ENCODE peak calls at places on chromosome 1, in six cellular contexts. One of them, this sample, is unnamed.
A peak's percentile ranks its signal among the peaks of the same experiment; 100 is the strongest.

GRCh38 chr1:7469255-7469938 is 301.7 kb upstream of the VAMP3 start:
- DNase-seq in kidney epithelial cell: no peak
- DNase-seq in cardiac fibroblast: peak; percentile 29
- DNase-seq in transverse colon: no peak
- DNase-seq in neural crest cell: no peak
- DNase-seq in cardiac muscle cell: peak; percentile 32
- DNase-seq in this sample: no peak

GRCh38 chr1:177023710-177024109 is 140.8 kb downstream of the ASTN1 start:
- DNase-seq in neural crest cell: no peak
- DNase-seq in cardiac fibroblast: no peak
- DNase-seq in transverse colon: no peak
- DNase-seq in kidney epithelial cell: no peak
- DNase-seq in cardiac muscle cell: no peak
- DNase-seq in this sample: no peak

GRCh38 chr1:172719694-172720138 is 60.8 kb downstream of the FASLG start:
- DNase-seq in cardiac fibroblast: peak; percentile 75
- DNase-seq in cardiac muscle cell: peak; percentile 69
- DNase-seq in kidney epithelial cell: no peak
- DNase-seq in transverse colon: no peak
- DNase-seq in neural crest cell: no peak
- DNase-seq in this sample: no peak

GRCh38 chr1:89980605-89981004 is 14.3 kb upstream of the ZNF326 start:
- DNase-seq in cardiac muscle cell: peak; percentile 39
- DNase-seq in neural crest cell: no peak
- DNase-seq in cardiac fibroblast: peak; percentile 49
- DNase-seq in kidney epithelial cell: no peak
- DNase-seq in transverse colon: no peak
- DNase-seq in this sample: no peak

GRCh38 chr1:245874942-245875580 is 632.0 kb downstream of the SMYD3 start:
- DNase-seq in transverse colon: peak; percentile 63
- DNase-seq in neural crest cell: no peak
- DNase-seq in cardiac fibroblast: peak; percentile 100
- DNase-seq in kidney epithelial cell: peak; percentile 76
- DNase-seq in cardiac muscle cell: peak; percentile 100
- DNase-seq in this sample: no peak

GRCh38 chr1:58975888-58976287 is 192.0 kb upstream of the JUN start:
- DNase-seq in cardiac fibroblast: peak; percentile 58
- DNase-seq in transverse colon: no peak
- DNase-seq in neural crest cell: no peak
- DNase-seq in cardiac muscle cell: peak; percentile 61
- DNase-seq in kidney epithelial cell: no peak
- DNase-seq in this sample: no peak

GRCh38 chr1:156270314-156270713 is 12.3 kb downstream of the SMG5 start:
- DNase-seq in neural crest cell: no peak
- DNase-seq in transverse colon: no peak
- DNase-seq in kidney epithelial cell: no peak
- DNase-seq in cardiac fibroblast: no peak
- DNase-seq in cardiac muscle cell: no peak
- DNase-seq in this sample: no peak

GRCh38 chr1:237736372-237737029 is 154.2 kb downstream of the ZP4 start:
- DNase-seq in transverse colon: no peak
- DNase-seq in neural crest cell: no peak
- DNase-seq in cardiac muscle cell: peak; percentile 49
- DNase-seq in kidney epithelial cell: no peak
- DNase-seq in cardiac fibroblast: no peak
- DNase-seq in this sample: no peak

GRCh38 chr1:41239988-41240610 is 2.0 kb downstream of the SCMH1 start:
- DNase-seq in neural crest cell: no peak
- DNase-seq in transverse colon: no peak
- DNase-seq in cardiac fibroblast: peak; percentile 75
- DNase-seq in kidney epithelial cell: no peak
- DNase-seq in cardiac muscle cell: peak; percentile 73
- DNase-seq in this sample: no peak

GRCh38 chr1:162383091-162383490 is 1.6 kb downstream of the C1orf226 start:
- DNase-seq in cardiac muscle cell: no peak
- DNase-seq in kidney epithelial cell: no peak
- DNase-seq in transverse colon: no peak
- DNase-seq in cardiac fibroblast: no peak
- DNase-seq in neural crest cell: no peak
- DNase-seq in this sample: no peak

GRCh38 chr1:59477286-59477685 is 180.4 kb downstream of the FGGY start:
- DNase-seq in neural crest cell: no peak
- DNase-seq in kidney epithelial cell: no peak
- DNase-seq in cardiac muscle cell: no peak
- DNase-seq in transverse colon: no peak
- DNase-seq in cardiac fibroblast: no peak
- DNase-seq in this sample: no peak

GRCh38 chr1:226305184-226305583 is 3.8 kb downstream of the LIN9 start:
- DNase-seq in neural crest cell: no peak
- DNase-seq in kidney epithelial cell: no peak
- DNase-seq in cardiac muscle cell: no peak
- DNase-seq in transverse colon: no peak
- DNase-seq in cardiac fibroblast: no peak
- DNase-seq in this sample: no peak
- TF ChIP-seq CTCF in neural crest cell: no peak
- TF ChIP-seq CTCF in kidney epithelial cell: no peak
- TF ChIP-seq CTCF in cardiac muscle cell: no peak
- TF ChIP-seq CTCF in transverse colon: no peak
- TF ChIP-seq CTCF in cardiac fibroblast: no peak
- TF ChIP-seq CTCF in this sample: no peak

GRCh38 chr1:17617787-17618557 is 78.5 kb downstream of the ARHGEF10L start:
- DNase-seq in cardiac muscle cell: no peak
- DNase-seq in kidney epithelial cell: no peak
- DNase-seq in cardiac fibroblast: peak; percentile 28
- DNase-seq in transverse colon: peak; percentile 31
- DNase-seq in neural crest cell: no peak
- DNase-seq in this sample: no peak
- TF ChIP-seq CTCF in cardiac muscle cell: no peak
- TF ChIP-seq CTCF in kidney epithelial cell: no peak
- TF ChIP-seq CTCF in cardiac fibroblast: no peak
- TF ChIP-seq CTCF in transverse colon: no peak
- TF ChIP-seq CTCF in neural crest cell: no peak
- TF ChIP-seq CTCF in this sample: no peak

DNA sequence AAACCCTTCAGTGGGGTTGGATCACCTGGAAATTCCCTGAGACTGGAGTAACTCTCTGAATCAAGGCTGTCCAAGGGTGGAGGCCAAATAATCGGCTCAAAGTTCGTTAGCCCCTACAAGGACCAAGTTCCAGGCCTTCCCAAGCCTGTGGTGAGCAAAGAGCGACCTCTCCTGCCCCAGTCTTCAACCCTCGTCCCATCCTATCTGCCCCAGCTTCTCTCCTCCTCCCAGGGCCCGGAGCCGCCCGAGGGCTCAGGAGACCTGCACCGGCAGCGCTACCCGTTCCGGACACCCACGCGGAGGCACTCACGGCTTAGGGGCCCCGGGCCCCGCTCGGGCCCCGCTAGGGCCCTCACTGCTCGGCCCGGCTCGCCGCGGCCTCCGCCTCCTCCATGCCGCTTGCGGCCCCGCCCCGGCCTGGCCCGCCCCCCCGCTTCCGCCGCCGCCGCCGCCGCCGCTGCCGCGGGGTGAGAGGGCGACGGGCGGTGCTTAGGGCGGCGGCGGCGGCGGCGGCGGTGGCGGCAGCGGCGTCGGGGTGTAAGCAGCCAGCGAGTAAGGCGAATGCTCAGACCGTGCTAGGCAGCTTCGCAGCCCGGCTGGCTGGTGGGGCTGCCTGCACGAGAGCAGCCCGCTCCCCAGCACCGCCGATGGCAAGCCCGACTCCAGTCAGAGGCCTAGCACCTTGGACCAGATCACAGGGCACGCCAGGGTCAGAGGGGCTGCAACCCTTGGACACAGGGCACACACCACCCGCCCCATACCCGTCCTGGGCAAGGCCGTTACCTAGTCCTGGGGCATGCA is at the start of gene POMGNT1:
- DNase-seq in cardiac muscle cell: peak; percentile 76
- DNase-seq in cardiac fibroblast: peak; percentile 73
- DNase-seq in transverse colon: peak; percentile 78
- DNase-seq in neural crest cell: peak; percentile 55
- DNase-seq in kidney epithelial cell: no peak
- DNase-seq in this sample: no peak
- TF ChIP-seq CTCF in cardiac muscle cell: no peak
- TF ChIP-seq CTCF in cardiac fibroblast: no peak
- TF ChIP-seq CTCF in transverse colon: no peak
- TF ChIP-seq CTCF in neural crest cell: no peak
- TF ChIP-seq CTCF in kidney epithelial cell: peak; percentile 34
- TF ChIP-seq CTCF in this sample: no peak

DNA sequence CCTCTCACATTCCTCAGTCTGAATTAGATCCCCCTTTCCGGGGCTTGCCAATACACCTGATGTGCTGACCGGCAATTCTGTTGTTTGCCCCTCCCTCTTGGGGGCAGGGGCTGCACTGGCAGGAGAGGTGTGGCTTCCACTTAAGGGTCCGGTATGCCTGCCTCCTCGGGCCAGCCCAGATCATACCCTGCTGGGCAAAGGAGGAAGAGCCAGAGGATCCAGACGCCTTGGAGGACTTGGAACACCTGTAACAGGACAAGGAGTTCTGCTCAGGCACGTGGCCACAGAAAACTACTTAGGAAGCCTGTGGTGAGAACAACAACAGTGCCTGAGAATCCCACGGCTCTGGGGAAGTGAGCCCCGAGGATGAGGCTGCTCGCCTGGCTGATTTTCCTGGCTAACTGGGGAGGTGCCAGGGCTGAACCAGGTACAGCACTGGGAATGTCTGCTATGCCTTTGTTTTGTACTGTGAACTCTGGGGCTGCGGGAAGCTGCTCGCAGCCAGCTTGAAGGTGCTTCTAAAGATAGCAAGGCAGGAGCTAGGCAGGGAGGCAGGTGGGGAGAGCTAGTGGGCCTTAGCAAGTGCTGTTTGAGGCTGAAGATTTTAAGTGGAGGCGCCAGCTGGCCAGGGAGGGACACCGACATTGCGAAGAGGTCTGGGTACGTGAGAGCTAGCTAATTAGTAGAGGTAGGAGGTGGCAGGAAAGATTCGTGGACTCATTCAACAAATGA is at the start of gene SMPDL3B:
- DNase-seq in neural crest cell: no peak
- DNase-seq in cardiac muscle cell: no peak
- DNase-seq in transverse colon: peak; percentile 85
- DNase-seq in kidney epithelial cell: peak; percentile 35
- DNase-seq in cardiac fibroblast: peak; percentile 9
- DNase-seq in this sample: no peak
- TF ChIP-seq CTCF in neural crest cell: peak; percentile 28
- TF ChIP-seq CTCF in cardiac muscle cell: no peak
- TF ChIP-seq CTCF in transverse colon: peak; percentile 18
- TF ChIP-seq CTCF in kidney epithelial cell: peak; percentile 40
- TF ChIP-seq CTCF in cardiac fibroblast: peak; percentile 14
- TF ChIP-seq CTCF in this sample: no peak

GRCh38 chr1:114559356-114559755 is 22.1 kb downstream of the BCAS2 start:
- DNase-seq in cardiac fibroblast: no peak
- DNase-seq in kidney epithelial cell: no peak
- DNase-seq in cardiac muscle cell: no peak
- DNase-seq in transverse colon: no peak
- DNase-seq in neural crest cell: no peak
- DNase-seq in this sample: no peak

GRCh38 chr1:114564141-114564540 is 17.3 kb downstream of the BCAS2 start:
- DNase-seq in cardiac muscle cell: no peak
- DNase-seq in kidney epithelial cell: no peak
- DNase-seq in transverse colon: no peak
- DNase-seq in cardiac fibroblast: no peak
- DNase-seq in neural crest cell: no peak
- DNase-seq in this sample: no peak

GRCh38 chr1:114558548-114558947 is 22.9 kb downstream of the BCAS2 start:
- DNase-seq in neural crest cell: no peak
- DNase-seq in transverse colon: no peak
- DNase-seq in cardiac muscle cell: peak; percentile 29
- DNase-seq in cardiac fibroblast: peak; percentile 26
- DNase-seq in kidney epithelial cell: no peak
- DNase-seq in this sample: no peak

GRCh38 chr1:114561333-114561732 is 20.1 kb downstream of the BCAS2 start:
- DNase-seq in transverse colon: no peak
- DNase-seq in cardiac fibroblast: no peak
- DNase-seq in neural crest cell: no peak
- DNase-seq in kidney epithelial cell: no peak
- DNase-seq in cardiac muscle cell: no peak
- DNase-seq in this sample: no peak
- TF ChIP-seq CTCF in transverse colon: no peak
- TF ChIP-seq CTCF in cardiac fibroblast: no peak
- TF ChIP-seq CTCF in neural crest cell: no peak
- TF ChIP-seq CTCF in kidney epithelial cell: no peak
- TF ChIP-seq CTCF in cardiac muscle cell: no peak
- TF ChIP-seq CTCF in this sample: no peak

GRCh38 chr1:20477355-20478071 is 8.5 kb downstream of the CAMK2N1 start:
- DNase-seq in transverse colon: no peak
- DNase-seq in cardiac fibroblast: peak; percentile 31
- DNase-seq in kidney epithelial cell: no peak
- DNase-seq in neural crest cell: no peak
- DNase-seq in cardiac muscle cell: no peak
- DNase-seq in this sample: no peak
- TF ChIP-seq CTCF in transverse colon: no peak
- TF ChIP-seq CTCF in cardiac fibroblast: no peak
- TF ChIP-seq CTCF in kidney epithelial cell: no peak
- TF ChIP-seq CTCF in neural crest cell: no peak
- TF ChIP-seq CTCF in cardiac muscle cell: no peak
- TF ChIP-seq CTCF in this sample: no peak

DNA sequence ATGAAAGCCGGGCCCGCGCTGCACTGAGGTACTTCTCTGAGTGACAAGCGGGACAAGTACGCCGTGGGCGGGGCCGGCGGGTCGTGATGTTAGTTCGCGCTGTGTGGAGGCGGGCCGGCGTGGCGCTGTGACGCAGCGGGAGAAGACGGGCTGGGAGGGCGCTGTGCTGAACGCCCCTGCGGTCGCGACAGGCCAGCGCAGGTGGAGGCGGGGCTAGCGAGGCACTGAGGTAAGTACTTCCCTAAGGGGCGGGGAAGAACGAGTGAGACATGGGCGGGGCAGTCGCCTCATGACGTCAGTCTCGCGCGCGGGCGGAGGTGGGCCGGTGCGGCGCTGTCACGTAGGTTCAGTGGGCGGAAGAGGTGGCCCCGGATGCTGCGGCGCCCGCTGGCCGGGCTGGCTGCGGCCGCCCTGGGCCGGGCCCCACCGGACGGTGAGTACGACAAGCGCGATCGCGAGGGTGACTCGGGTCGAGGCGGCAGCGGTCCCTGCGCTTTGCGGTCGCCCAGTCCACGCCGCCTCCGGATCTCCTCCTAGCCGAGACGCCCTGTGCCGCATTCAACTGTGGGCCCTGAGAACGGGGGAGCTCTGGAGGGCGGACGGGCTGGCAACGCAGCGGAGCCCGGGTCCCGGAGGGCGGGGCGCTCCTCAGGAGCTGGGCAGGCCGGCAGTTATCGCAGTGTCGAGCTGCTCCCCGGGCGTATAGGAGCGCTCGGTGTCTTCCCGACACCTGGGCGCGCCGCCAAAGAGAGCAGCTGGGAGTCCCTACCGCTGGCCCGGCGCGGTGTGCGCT is at the start of gene GUK1:
- DNase-seq in transverse colon: peak; percentile 100
- DNase-seq in kidney epithelial cell: peak; percentile 98
- DNase-seq in cardiac fibroblast: peak; percentile 100
- DNase-seq in cardiac muscle cell: peak; percentile 100
- DNase-seq in neural crest cell: peak; percentile 98
- DNase-seq in this sample: peak; percentile 94
- TF ChIP-seq CTCF in transverse colon: peak; percentile 17
- TF ChIP-seq CTCF in kidney epithelial cell: peak; percentile 18
- TF ChIP-seq CTCF in cardiac fibroblast: peak; percentile 5
- TF ChIP-seq CTCF in cardiac muscle cell: no peak
- TF ChIP-seq CTCF in neural crest cell: peak; percentile 45
- TF ChIP-seq CTCF in this sample: no peak

GRCh38 chr1:54973205-54973921 is 7.1 kb upstream of the TMEM61 start:
- DNase-seq in cardiac muscle cell: peak; percentile 64
- DNase-seq in transverse colon: no peak
- DNase-seq in kidney epithelial cell: no peak
- DNase-seq in neural crest cell: peak; percentile 42
- DNase-seq in cardiac fibroblast: peak; percentile 77
- DNase-seq in this sample: no peak
- TF ChIP-seq CTCF in cardiac muscle cell: peak; percentile 63
- TF ChIP-seq CTCF in transverse colon: peak; percentile 13
- TF ChIP-seq CTCF in kidney epithelial cell: peak; percentile 44
- TF ChIP-seq CTCF in neural crest cell: peak; percentile 49
- TF ChIP-seq CTCF in cardiac fibroblast: peak; percentile 52
- TF ChIP-seq CTCF in this sample: peak; percentile 71

This sample was measured in Panc1.